ENCODE peak calls at places on chromosomes 2 and 18, in seven cellular contexts. One of them, this sample, is unnamed.

GRCh38 chr2:51441786-51442185 is 409.9 kb upstream of the NRXN1 start:
- DNase-seq in mesenchymal stem cell: no peak
- DNase-seq in SJSA1: no peak
- DNase-seq in GM23248: no peak
- DNase-seq in lung: no peak
- DNase-seq in iPS DF 6.9: no peak
- DNase-seq in upper lobe of right lung: no peak
- DNase-seq in this sample: no peak

GRCh38 chr2:29628882-29629281 is 292.5 kb downstream of the ALK start:
- DNase-seq in mesenchymal stem cell: no peak
- DNase-seq in iPS DF 6.9: no peak
- DNase-seq in lung: no peak
- DNase-seq in GM23248: no peak
- DNase-seq in upper lobe of right lung: no peak
- DNase-seq in SJSA1: no peak
- DNase-seq in this sample: peak; percentile 12

GRCh38 chr2:47598476-47598875 is 184.5 kb upstream of the MSH6 start:
- DNase-seq in upper lobe of right lung: no peak
- DNase-seq in mesenchymal stem cell: no peak
- DNase-seq in iPS DF 6.9: no peak
- DNase-seq in GM23248: no peak
- DNase-seq in SJSA1: no peak
- DNase-seq in lung: no peak
- DNase-seq in this sample: no peak

GRCh38 chr18:3468833-3469232 is 18.9 kb downstream of the TGIF1 start:
- DNase-seq in SJSA1: no peak
- DNase-seq in mesenchymal stem cell: peak; percentile 19
- DNase-seq in GM23248: no peak
- DNase-seq in lung: no peak
- DNase-seq in upper lobe of right lung: no peak
- DNase-seq in iPS DF 6.9: no peak
- DNase-seq in this sample: no peak

GRCh38 chr2:164560902-164561301 is 60.4 kb downstream of the GRB14 start:
- DNase-seq in upper lobe of right lung: no peak
- DNase-seq in lung: no peak
- DNase-seq in GM23248: no peak
- DNase-seq in SJSA1: no peak
- DNase-seq in mesenchymal stem cell: no peak
- DNase-seq in iPS DF 6.9: no peak
- DNase-seq in this sample: no peak

GRCh38 chr2:151381266-151381665 is 23.9 kb downstream of the TNFAIP6 start:
- DNase-seq in upper lobe of right lung: no peak
- DNase-seq in mesenchymal stem cell: peak; percentile 29
- DNase-seq in GM23248: no peak
- DNase-seq in SJSA1: no peak
- DNase-seq in lung: no peak
- DNase-seq in iPS DF 6.9: no peak
- DNase-seq in this sample: no peak

GRCh38 chr2:191302459-191303155 is 57.4 kb downstream of the MYO1B start:
- DNase-seq in lung: no peak
- DNase-seq in upper lobe of right lung: no peak
- DNase-seq in mesenchymal stem cell: peak; percentile 23
- DNase-seq in iPS DF 6.9: no peak
- DNase-seq in SJSA1: no peak
- DNase-seq in GM23248: no peak
- DNase-seq in this sample: no peak

GRCh38 chr18:44537521-44537920 is 143.2 kb upstream of the SETBP1 start:
- DNase-seq in mesenchymal stem cell: peak; percentile 74
- DNase-seq in upper lobe of right lung: no peak
- DNase-seq in SJSA1: peak; percentile 94
- DNase-seq in GM23248: peak; percentile 93
- DNase-seq in iPS DF 6.9: no peak
- DNase-seq in lung: no peak
- DNase-seq in this sample: peak; percentile 88

GRCh38 chr2:58796239-58796638 is 555.1 kb upstream of the FANCL start:
- DNase-seq in iPS DF 6.9: no peak
- DNase-seq in GM23248: no peak
- DNase-seq in mesenchymal stem cell: no peak
- DNase-seq in SJSA1: no peak
- DNase-seq in lung: no peak
- DNase-seq in upper lobe of right lung: no peak
- DNase-seq in this sample: no peak

GRCh38 chr18:73793386-73793785 is 354.2 kb downstream of the FBXO15 start:
- DNase-seq in upper lobe of right lung: no peak
- DNase-seq in lung: no peak
- DNase-seq in mesenchymal stem cell: peak; percentile 64
- DNase-seq in SJSA1: no peak
- DNase-seq in GM23248: peak; percentile 5
- DNase-seq in iPS DF 6.9: no peak
- DNase-seq in this sample: peak; percentile 2

GRCh38 chr2:23636412-23636811 is 251.4 kb downstream of the KLHL29 start:
- DNase-seq in SJSA1: no peak
- DNase-seq in mesenchymal stem cell: peak; percentile 41
- DNase-seq in GM23248: peak; percentile 15
- DNase-seq in lung: no peak
- DNase-seq in iPS DF 6.9: peak; percentile 29
- DNase-seq in upper lobe of right lung: no peak
- DNase-seq in this sample: peak; percentile 23

GRCh38 chr2:28055325-28055970 is 164.9 kb downstream of the BABAM2 start:
- DNase-seq in lung: no peak
- DNase-seq in iPS DF 6.9: no peak
- DNase-seq in SJSA1: no peak
- DNase-seq in GM23248: peak; percentile 51
- DNase-seq in upper lobe of right lung: no peak
- DNase-seq in mesenchymal stem cell: no peak
- DNase-seq in this sample: peak; percentile 5

GRCh38 chr18:59357928-59358327 is 1.1 kb downstream of the LMAN1 start:
- DNase-seq in iPS DF 6.9: no peak
- DNase-seq in upper lobe of right lung: no peak
- DNase-seq in GM23248: peak; percentile 90
- DNase-seq in SJSA1: no peak
- DNase-seq in mesenchymal stem cell: peak; percentile 77
- DNase-seq in lung: no peak
- DNase-seq in this sample: peak; percentile 33

GRCh38 chr2:88481937-88482336 is 29.4 kb upstream of the FOXI3 start:
- DNase-seq in upper lobe of right lung: no peak
- DNase-seq in SJSA1: no peak
- DNase-seq in iPS DF 6.9: no peak
- DNase-seq in mesenchymal stem cell: no peak
- DNase-seq in lung: no peak
- DNase-seq in GM23248: peak; percentile 37
- DNase-seq in this sample: no peak

GRCh38 chr2:239258248-239258647 is 142.6 kb downstream of the HDAC4 start:
- DNase-seq in SJSA1: peak; percentile 21
- DNase-seq in GM23248: no peak
- DNase-seq in iPS DF 6.9: no peak
- DNase-seq in mesenchymal stem cell: no peak
- DNase-seq in upper lobe of right lung: no peak
- DNase-seq in lung: no peak
- DNase-seq in this sample: no peak

GRCh38 chr18:35777042-35777441 is 195.4 kb upstream of the RMP24 start:
- DNase-seq in SJSA1: no peak
- DNase-seq in iPS DF 6.9: no peak
- DNase-seq in GM23248: no peak
- DNase-seq in mesenchymal stem cell: no peak
- DNase-seq in lung: no peak
- DNase-seq in upper lobe of right lung: no peak
- DNase-seq in this sample: no peak

GRCh38 chr2:148519013-148519412 is 125.5 kb upstream of the EPC2 start:
- DNase-seq in lung: no peak
- DNase-seq in mesenchymal stem cell: no peak
- DNase-seq in iPS DF 6.9: peak; percentile 57
- DNase-seq in upper lobe of right lung: no peak
- DNase-seq in GM23248: no peak
- DNase-seq in SJSA1: no peak
- DNase-seq in this sample: no peak

GRCh38 chr2:62774555-62775366 is 69.2 kb downstream of the EHBP1 start:
- DNase-seq in SJSA1: no peak
- DNase-seq in GM23248: peak; percentile 72
- DNase-seq in upper lobe of right lung: no peak
- DNase-seq in iPS DF 6.9: no peak
- DNase-seq in mesenchymal stem cell: peak; percentile 65
- DNase-seq in lung: no peak
- DNase-seq in this sample: peak; percentile 33

GRCh38 chr2:29120846-29121245 is 5.6 kb downstream of the CLIP4 start:
- DNase-seq in GM23248: no peak
- DNase-seq in iPS DF 6.9: no peak
- DNase-seq in lung: no peak
- DNase-seq in SJSA1: no peak
- DNase-seq in mesenchymal stem cell: no peak
- DNase-seq in upper lobe of right lung: no peak
- DNase-seq in this sample: no peak

GRCh38 chr18:2146092-2146491 is 425.2 kb downstream of the METTL4 start:
- DNase-seq in GM23248: no peak
- DNase-seq in iPS DF 6.9: no peak
- DNase-seq in mesenchymal stem cell: no peak
- DNase-seq in lung: no peak
- DNase-seq in SJSA1: no peak
- DNase-seq in upper lobe of right lung: no peak
- DNase-seq in this sample: no peak

GRCh38 chr2:220572385-220572784 is 945.0 kb downstream of the SLC4A3 start:
- DNase-seq in SJSA1: no peak
- DNase-seq in lung: no peak
- DNase-seq in mesenchymal stem cell: no peak
- DNase-seq in GM23248: peak; percentile 83
- DNase-seq in iPS DF 6.9: no peak
- DNase-seq in upper lobe of right lung: no peak
- DNase-seq in this sample: peak; percentile 35

GRCh38 chr2:179251865-179252264 is 12.8 kb downstream of the SESTD1 start:
- DNase-seq in SJSA1: no peak
- DNase-seq in iPS DF 6.9: no peak
- DNase-seq in mesenchymal stem cell: no peak
- DNase-seq in GM23248: peak; percentile 50
- DNase-seq in upper lobe of right lung: no peak
- DNase-seq in lung: no peak
- DNase-seq in this sample: no peak
- H3K4me3 ChIP-seq in SJSA1: no peak overlapping the region
- H3K4me3 ChIP-seq in iPS DF 6.9: no peak overlapping the region
- H3K4me3 ChIP-seq in mesenchymal stem cell: no peak overlapping the region
- H3K4me3 ChIP-seq in GM23248: no peak overlapping the region
- H3K4me3 ChIP-seq in upper lobe of right lung: no peak overlapping the region
- H3K4me3 ChIP-seq in lung: no peak overlapping the region
- H3K4me3 ChIP-seq in this sample: no peak overlapping the region

GRCh38 chr2:177432703-177433102 is 40.1 kb downstream of the AGPS start:
- DNase-seq in mesenchymal stem cell: no peak
- DNase-seq in iPS DF 6.9: no peak
- DNase-seq in GM23248: no peak
- DNase-seq in lung: no peak
- DNase-seq in SJSA1: no peak
- DNase-seq in upper lobe of right lung: no peak
- DNase-seq in this sample: no peak

GRCh38 chr2:177430425-177430824 is 37.9 kb downstream of the AGPS start:
- DNase-seq in iPS DF 6.9: no peak
- DNase-seq in GM23248: no peak
- DNase-seq in SJSA1: no peak
- DNase-seq in mesenchymal stem cell: no peak
- DNase-seq in upper lobe of right lung: no peak
- DNase-seq in lung: no peak
- DNase-seq in this sample: no peak

GRCh38 chr2:177422271-177422670 is 29.7 kb downstream of the AGPS start:
- DNase-seq in SJSA1: no peak
- DNase-seq in iPS DF 6.9: no peak
- DNase-seq in mesenchymal stem cell: no peak
- DNase-seq in upper lobe of right lung: no peak
- DNase-seq in GM23248: peak; percentile 30
- DNase-seq in lung: no peak
- DNase-seq in this sample: no peak

GRCh38 chr2:177429688-177430325 is 37.2 kb downstream of the AGPS start:
- DNase-seq in lung: no peak
- DNase-seq in iPS DF 6.9: no peak
- DNase-seq in upper lobe of right lung: no peak
- DNase-seq in mesenchymal stem cell: peak; percentile 91
- DNase-seq in GM23248: peak; percentile 94
- DNase-seq in SJSA1: peak; percentile 95
- DNase-seq in this sample: peak; percentile 69

DNA sequence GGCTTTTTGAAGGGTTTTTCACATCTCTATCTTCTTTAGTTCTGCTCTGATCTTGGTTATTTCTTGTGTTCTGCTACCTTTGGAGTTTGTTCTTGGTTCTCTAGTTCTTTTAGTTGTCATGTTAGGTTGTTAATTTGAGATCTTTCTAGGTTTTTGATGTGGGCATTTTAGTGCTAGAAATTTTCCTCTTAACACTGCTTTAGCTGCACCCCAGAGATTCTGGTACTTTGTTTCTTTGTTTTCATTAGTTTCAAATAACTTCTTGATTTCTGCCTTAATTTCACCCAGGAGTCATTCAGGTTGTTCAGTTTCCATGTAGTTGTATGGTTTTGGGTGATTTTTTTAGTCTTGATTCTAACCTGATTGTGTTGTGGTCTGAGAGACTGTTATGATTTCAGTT is 34.7 kb downstream of the AGPS start:
- DNase-seq in GM23248: no peak
- DNase-seq in lung: no peak
- DNase-seq in SJSA1: no peak
- DNase-seq in upper lobe of right lung: no peak
- DNase-seq in iPS DF 6.9: no peak
- DNase-seq in mesenchymal stem cell: no peak
- DNase-seq in this sample: no peak
- H3K9me3 ChIP-seq in GM23248: no peaks in the 10 kb centered on the region
- H3K9me3 ChIP-seq in lung: no peaks in the 10 kb centered on the region
- H3K9me3 ChIP-seq in SJSA1: peaks cover 5% of the 10 kb centered on the region
- H3K9me3 ChIP-seq in upper lobe of right lung: no peaks in the 10 kb centered on the region
- H3K9me3 ChIP-seq in iPS DF 6.9: no peaks in the 10 kb centered on the region
- H3K9me3 ChIP-seq in mesenchymal stem cell: peaks cover 24% of the 10 kb centered on the region
- H3K9me3 ChIP-seq in this sample: peaks cover 27% of the 10 kb centered on the region

DNA sequence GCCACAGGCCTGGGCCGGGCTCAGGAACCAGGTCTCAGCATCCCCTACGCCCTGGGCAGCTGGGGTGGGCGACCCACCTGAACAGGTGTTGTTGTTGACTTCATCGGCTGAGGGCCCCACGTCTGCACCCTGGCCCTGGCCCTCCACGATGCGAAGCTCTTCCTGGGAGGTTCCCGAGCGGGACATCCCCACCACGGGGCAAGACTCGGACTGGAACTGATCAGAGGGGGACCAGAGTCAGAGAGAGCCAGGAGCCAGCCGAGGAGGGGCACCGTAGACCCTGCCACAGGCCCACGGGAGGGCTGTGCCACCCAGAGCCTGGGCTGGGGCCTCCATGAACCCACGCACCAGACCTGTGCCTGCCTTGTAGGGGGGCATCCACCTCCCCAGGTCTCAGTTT is 54.3 kb downstream of the AQP12A start:
- DNase-seq in SJSA1: no peak
- DNase-seq in mesenchymal stem cell: no peak
- DNase-seq in iPS DF 6.9: no peak
- DNase-seq in upper lobe of right lung: no peak
- DNase-seq in GM23248: no peak
- DNase-seq in lung: no peak
- DNase-seq in this sample: no peak
- H3K36me3 ChIP-seq in SJSA1: no peaks in the 10 kb centered on the region
- H3K36me3 ChIP-seq in mesenchymal stem cell: no peaks in the 10 kb centered on the region
- H3K36me3 ChIP-seq in iPS DF 6.9: peaks cover 75% of the 10 kb centered on the region
- H3K36me3 ChIP-seq in upper lobe of right lung: no peaks in the 10 kb centered on the region
- H3K36me3 ChIP-seq in GM23248: no peaks in the 10 kb centered on the region
- H3K36me3 ChIP-seq in lung: no peaks in the 10 kb centered on the region
- H3K36me3 ChIP-seq in this sample: no peaks in the 10 kb centered on the region

DNA sequence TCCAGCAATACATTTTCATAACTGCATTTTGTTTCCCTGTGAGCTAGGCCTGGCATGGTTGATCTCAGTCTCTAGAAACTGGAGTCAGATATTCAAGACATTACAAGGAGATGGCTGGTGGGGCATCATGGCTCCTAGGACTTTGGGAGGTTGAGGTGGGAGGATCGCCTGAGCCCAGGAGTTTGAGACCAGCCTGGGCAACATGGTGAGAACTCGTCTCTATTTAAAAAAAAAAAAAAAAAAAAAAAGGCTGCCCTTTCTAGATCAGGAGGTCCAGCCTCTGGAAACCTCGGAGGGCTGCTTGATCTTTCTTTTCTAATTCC is 362 bp upstream of the VAMP8 start:
- DNase-seq in lung: no peak
- DNase-seq in iPS DF 6.9: no peak
- DNase-seq in GM23248: no peak
- DNase-seq in mesenchymal stem cell: no peak
- DNase-seq in upper lobe of right lung: no peak
- DNase-seq in SJSA1: no peak
- DNase-seq in this sample: no peak
- H3K4me3 ChIP-seq in lung: no peak overlapping the region
- H3K4me3 ChIP-seq in iPS DF 6.9: no peak overlapping the region
- H3K4me3 ChIP-seq in GM23248: no peak overlapping the region
- H3K4me3 ChIP-seq in mesenchymal stem cell: no peak overlapping the region
- H3K4me3 ChIP-seq in upper lobe of right lung: peak overlapping the region; percentile 69
- H3K4me3 ChIP-seq in SJSA1: no peak overlapping the region
- H3K4me3 ChIP-seq in this sample: no peak overlapping the region